ENCODE peak calls at places on chromosome 12, in seven cellular contexts. H is left lung, G is prostate gland, O is adrenal gland, W is GM20000, P is mucosa of descending colon, J is choroid plexus epithelial cell. A is an unnamed sample.

GRCh38 chr12:115973066-115973465 is 304.4 kb downstream of the MED13L start:
- DNase-seq in H (no peak), O (no peak), W (no peak), P (no peak), G (no peak), J (peak), A (no peak)

GRCh38 chr12:102814691-102815367 is 102.2 kb downstream of the PAH start:
- DNase-seq in G (no peak), J (no peak), P (no peak), H (no peak), O (no peak), W (no peak), A (no peak)

GRCh38 chr12:128817115-128818015 is 6.4 kb downstream of the SLC15A4 start:
- DNase-seq in J (peak), H (no peak), W (peak), G (no peak), P (no peak), O (peak), A (peak)

GRCh38 chr12:106288510-106289195 is 13.9 kb upstream of the TCP11L2 start:
- DNase-seq in G (no peak), O (peak), P (no peak), W (no peak), J (peak), H (no peak), A (no peak)

GRCh38 chr12:2138871-2139308 is 86.1 kb downstream of the CACNA1C start:
- DNase-seq in H (no peak), G (no peak), P (peak), J (peak), O (no peak), W (no peak), A (no peak)

GRCh38 chr12:124992874-124993567 is 424 bp upstream of the BRI3BP start:
- DNase-seq in J (peak), G (peak), P (peak), H (peak), W (peak), O (peak), A (peak)

GRCh38 chr12:107429006-107429698 is 256.4 kb upstream of the PWP1 start:
- DNase-seq in H (no peak), P (peak), G (peak), W (no peak), O (no peak), J (no peak), A (no peak)

GRCh38 chr12:117143008-117143532 is 43.9 kb upstream of the TESC start:
- DNase-seq in W (no peak), H (no peak), O (no peak), J (peak), P (no peak), G (peak), A (no peak)

GRCh38 chr12:132263451-132264065 is 65.8 kb downstream of the GALNT9 start:
- DNase-seq in P (no peak), J (no peak), O (no peak), H (peak), G (no peak), W (no peak), A (no peak)

GRCh38 chr12:132132609-132133430 is 11.3 kb downstream of the DDX51 start:
- DNase-seq in W (no peak), P (no peak), H (no peak), O (no peak), J (no peak), G (no peak), A (no peak)

GRCh38 chr12:109899783-109900751 is at the start of gene TCHP:
- DNase-seq in W (peak), O (peak), G (peak), H (peak), J (peak), P (peak), A (peak)

GRCh38 chr12:18428416-18428815 is 167.1 kb downstream of the PIK3C2G start:
- DNase-seq in P (no peak), O (no peak), H (no peak), G (no peak), J (peak), W (no peak), A (no peak)

GRCh38 chr12:131422744-131423143 is 288.1 kb upstream of the SFSWAP start:
- DNase-seq in O (no peak), J (no peak), H (no peak), W (no peak), P (no peak), G (no peak), A (no peak)

GRCh38 chr12:60333461-60333860 is 737.6 kb downstream of the SLC16A7 start:
- DNase-seq in W (no peak), J (peak), P (no peak), G (no peak), H (no peak), O (no peak), A (no peak)

GRCh38 chr12:43111608-43112007 is 440.4 kb downstream of the ADAMTS20 start:
- DNase-seq in G (no peak), O (no peak), P (no peak), J (no peak), W (no peak), H (no peak), A (no peak)

GRCh38 chr12:51828951-51829581 is 19.5 kb downstream of the FIGNL2 start:
- DNase-seq in J (no peak), W (no peak), G (no peak), O (no peak), H (no peak), P (no peak), A (no peak)

GRCh38 chr12:115455268-115455681 is 771.3 kb upstream of the TBX3 start:
- DNase-seq in J (no peak), W (no peak), H (no peak), G (no peak), O (no peak), P (no peak), A (no peak)

GRCh38 chr12:57332646-57333312 is 81.8 kb upstream of the STAC3 start:
- DNase-seq in H (no peak), J (no peak), O (no peak), W (no peak), G (no peak), P (no peak), A (no peak)

GRCh38 chr12:131092911-131093901 is 139.5 kb downstream of the ADGRD1 start:
- DNase-seq in W (peak), P (peak), G (no peak), H (peak), O (peak), J (no peak), A (peak)

GRCh38 chr12:94640134-94640928 is 10.0 kb downstream of the TMCC3 start:
- DNase-seq in P (peak), W (peak), H (no peak), O (peak), G (no peak), J (peak), A (no peak)

GRCh38 chr12:4960030-4960429 is 50.3 kb downstream of the KCNA1 start:
- DNase-seq in H (peak), O (no peak), P (no peak), J (no peak), W (no peak), G (no peak), A (no peak)

GRCh38 chr12:111067498-111067897 is 147.1 kb upstream of the MYL2 start:
- DNase-seq in J (no peak), O (no peak), H (no peak), G (peak), W (no peak), P (no peak), A (no peak)

GRCh38 chr12:111482464-111482863 is 76.7 kb downstream of the SH2B3 start:
- DNase-seq in G (no peak), H (no peak), P (no peak), O (no peak), W (no peak), J (peak), A (no peak)

GRCh38 chr12:92234533-92234932 is 88.9 kb upstream of the BTG1 start:
- DNase-seq in H (no peak), P (no peak), O (no peak), J (no peak), W (no peak), G (no peak), A (no peak)

GRCh38 chr12:56104815-56105476 is 587 bp downstream of the PA2G4 start:
- DNase-seq in J (peak), W (no peak), H (peak), O (no peak), G (no peak), P (peak), A (no peak)

GRCh38 chr12:6494968-6495367 is 1.1 kb downstream of the NCAPD2 start:
- DNase-seq in J (no peak), W (no peak), H (no peak), O (no peak), G (no peak), P (no peak), A (no peak)

GRCh38 chr12:6904280-6905276 is at the start of gene LRRC23:
- DNase-seq in P (peak), J (peak), G (peak), W (peak), O (peak), H (peak), A (peak)

GRCh38 chr12:101941306-101942000 is 64.1 kb downstream of the DRAM1 start:
- DNase-seq in G (no peak), P (no peak), W (peak), O (no peak), J (no peak), H (no peak), A (no peak)

GRCh38 chr12:24697769-24698168 is 251.1 kb downstream of the BCAT1 start:
- DNase-seq in J (peak), W (no peak), H (no peak), P (no peak), O (no peak), G (no peak), A (no peak)

GRCh38 chr12:49058366-49059062 is 2.1 kb downstream of the KMT2D start:
- DNase-seq in P (peak), G (no peak), J (no peak), O (no peak), W (no peak), H (no peak), A (no peak)

GRCh38 chr12:48861111-48861510 is 4.6 kb downstream of the RND1 start:
- DNase-seq in W (no peak), G (no peak), J (no peak), O (no peak), H (no peak), P (no peak), A (no peak)

GRCh38 chr12:14988035-14988434 is 15.2 kb downstream of the PDE6H start:
- DNase-seq in H (no peak), G (no peak), O (no peak), W (no peak), J (no peak), P (no peak), A (no peak)

GRCh38 chr12:14982986-14983385 is 10.1 kb downstream of the PDE6H start:
- DNase-seq in J (no peak), P (no peak), H (no peak), G (no peak), W (no peak), O (no peak), A (no peak)

GRCh38 chr12:14989790-14990189 is 16.9 kb downstream of the PDE6H start:
- DNase-seq in O (no peak), P (no peak), H (no peak), G (no peak), W (no peak), J (no peak), A (peak)

GRCh38 chr12:14984036-14984435 is 11.2 kb downstream of the PDE6H start:
- DNase-seq in P (no peak), H (no peak), G (no peak), O (no peak), J (no peak), W (no peak), A (no peak)

DNA sequence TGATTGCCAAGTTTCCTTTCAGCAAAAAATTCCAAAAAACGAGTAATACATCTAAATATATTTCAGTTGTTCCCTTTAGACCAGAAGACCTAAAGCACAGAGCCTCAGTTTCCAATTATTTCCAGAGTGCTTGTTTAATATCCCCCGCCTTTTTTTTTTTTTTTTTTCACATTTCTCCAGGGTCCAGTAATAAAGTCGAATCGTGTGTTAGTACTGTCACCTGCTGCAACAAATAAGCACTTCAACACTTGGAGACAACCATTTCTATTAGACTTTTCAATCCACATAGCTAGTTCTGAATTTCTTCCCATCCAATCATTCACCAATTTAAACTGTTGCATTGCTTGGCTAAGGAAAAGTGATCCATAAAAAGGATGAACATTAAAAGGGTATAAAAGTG is 13.6 kb downstream of the PDE6H start:
- DNase-seq in J (peak), O (no peak), P (no peak), W (no peak), H (no peak), G (no peak), A (no peak)
- TF ChIP-seq CTCF in J (peak), O (no peak), P (no peak), W (no peak), H (no peak), G (no peak), A (no peak)

DNA sequence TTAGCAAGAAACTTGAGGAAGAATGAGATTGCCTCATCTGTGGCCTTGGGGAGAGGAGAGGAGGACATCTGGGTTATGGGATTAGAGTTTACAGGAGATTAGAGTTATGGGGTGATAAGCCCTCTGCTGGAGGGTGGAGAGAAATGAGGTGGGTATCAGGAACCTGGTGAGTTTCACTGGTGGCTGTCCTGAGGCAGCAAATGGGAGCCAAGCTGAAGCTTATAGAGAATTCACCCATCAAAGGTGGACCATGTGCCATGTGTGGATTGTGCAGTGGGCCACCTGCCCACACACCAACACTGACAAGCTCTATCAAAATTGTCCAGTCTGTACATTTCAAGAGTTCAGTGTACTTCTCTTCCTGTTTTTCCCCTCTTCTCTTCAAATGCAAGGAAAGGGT is 135.3 kb downstream of the AEBP2 start:
- DNase-seq in O (no peak), W (no peak), H (no peak), J (peak), P (no peak), G (no peak), A (no peak)
- TF ChIP-seq CTCF in O (no peak), W (no peak), H (no peak), J (peak), P (no peak), G (no peak), A (no peak)

GRCh38 chr12:11580125-11580751 is 69.2 kb upstream of the ETV6 start:
- DNase-seq in G (peak), H (no peak), J (peak), O (peak), W (no peak), P (peak), A (no peak)
- TF ChIP-seq CTCF in G (no peak), H (no peak), J (peak), O (no peak), W (no peak), P (no peak), A (no peak)

DNA sequence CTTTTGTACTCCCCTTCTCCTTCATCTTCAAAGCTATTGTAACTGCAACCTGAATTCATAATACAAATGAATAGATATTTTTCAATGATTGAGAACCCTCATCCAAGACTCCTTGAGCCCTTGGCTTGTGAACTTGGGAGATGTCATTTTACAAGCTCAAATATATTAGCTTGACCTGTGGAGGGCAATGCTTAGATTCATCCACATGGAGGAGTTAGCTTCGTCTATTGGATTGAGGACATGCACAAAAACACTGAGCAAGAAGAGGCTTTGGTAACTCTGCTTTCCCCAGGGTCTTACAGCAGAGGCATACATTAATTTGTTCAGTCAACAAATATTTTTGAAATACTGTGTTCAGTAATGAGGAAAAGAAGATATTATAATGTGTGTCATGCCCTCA is 101.1 kb downstream of the OTOGL start:
- DNase-seq in G (no peak), P (no peak), H (no peak), O (no peak), J (no peak), W (no peak), A (no peak)
- TF ChIP-seq CTCF in G (no peak), P (no peak), H (no peak), O (no peak), J (no peak), W (no peak), A (no peak)

GRCh38 chr12:34016361-34016760 is 5.9 kb upstream of the ALG10 start:
- DNase-seq in O (no peak), G (no peak), H (no peak), P (no peak), W (no peak), J (no peak), A (no peak)

GRCh38 chr12:34022079-34022830 is at the start of gene ALG10:
- DNase-seq in G (peak), J (peak), O (peak), P (peak), W (peak), H (peak), A (peak)
- TF ChIP-seq CTCF in G (peak), J (peak), O (peak), P (peak), W (peak), H (peak), A (peak)